ENCODE peak calls at places on chromosome 21, in nine cellular contexts. M is progenitor cell of endocrine pancreas, W is psoas muscle, H is lung, Y is heart right ventricle, S is uterus, T is GM10248, E is spleen, B is IMR-90. U is an unnamed sample.

GRCh38 chr21:40165212-40165611 is 298.0 kb downstream of the PCP4 start:
- DNase-seq in M (no peak), W (no peak), H (no peak), Y (no peak), S (no peak), T (no peak), E (no peak), B (no peak), U (no peak)

GRCh38 chr21:15293251-15293650 is 228.5 kb upstream of the NRIP1 start:
- DNase-seq in M (no peak), W (no peak), H (no peak), Y (no peak), S (no peak), T (no peak), E (no peak), B (peak; percentile 82), U (no peak)

GRCh38 chr21:31282095-31282709 is 61.9 kb downstream of the TIAM1 start:
- DNase-seq in M (no peak), W (peak; percentile 15), H (no peak), Y (no peak), S (no peak), T (no peak), E (no peak), B (peak; percentile 96), U (no peak)

GRCh38 chr21:31873696-31874599 is 1.1 kb downstream of the HUNK start:
- DNase-seq in M (peak; percentile 86), W (peak; percentile 66), H (peak; percentile 36), Y (peak; percentile 60), S (peak; percentile 53), T (peak; percentile 48), E (peak; percentile 78), B (peak; percentile 33), U (peak; percentile 59)

GRCh38 chr21:14602418-14602987 is 56.4 kb upstream of the SAMSN1 start:
- DNase-seq in M (no peak), W (no peak), H (no peak), Y (no peak), S (no peak), T (peak; percentile 24), E (no peak), B (no peak), U (no peak)

GRCh38 chr21:25183577-25183976 is 423.7 kb downstream of the MRPL39 start:
- DNase-seq in M (no peak), W (no peak), H (no peak), Y (no peak), S (no peak), T (no peak), E (no peak), B (no peak), U (no peak)

GRCh38 chr21:17848228-17848627 is 29.1 kb upstream of the C21orf91 start:
- DNase-seq in M (no peak), W (peak; percentile 30), H (no peak), Y (no peak), S (peak; percentile 36), T (peak; percentile 52), E (no peak), B (peak; percentile 97), U (no peak)

GRCh38 chr21:44255519-44255981 is 6.1 kb downstream of the DNMT3L start:
- DNase-seq in M (peak; percentile 8), W (no peak), H (no peak), Y (no peak), S (no peak), T (no peak), E (peak; percentile 54), B (peak; percentile 46), U (no peak)

GRCh38 chr21:25888711-25889110 is 153.9 kb downstream of the GABPA start:
- DNase-seq in M (no peak), W (no peak), H (no peak), Y (no peak), S (no peak), T (no peak), E (no peak), B (no peak), U (no peak)

GRCh38 chr21:21196087-21196486 is 197.9 kb downstream of the NCAM2 start:
- DNase-seq in M (no peak), W (no peak), H (no peak), Y (no peak), S (no peak), T (no peak), E (no peak), B (peak; percentile 39), U (no peak)

GRCh38 chr21:45469273-45470086 is 64.5 kb downstream of the COL18A1 start:
- DNase-seq in M (peak; percentile 57), W (peak; percentile 10), H (no peak), Y (peak; percentile 18), S (no peak), T (no peak), E (peak; percentile 61), B (no peak), U (no peak)
- TF ChIP-seq CTCF in M (peak; percentile 10), W (no peak), H (no peak), Y (no peak), S (no peak), T (no peak), E (no peak), B (no peak), U (no peak)

DNA sequence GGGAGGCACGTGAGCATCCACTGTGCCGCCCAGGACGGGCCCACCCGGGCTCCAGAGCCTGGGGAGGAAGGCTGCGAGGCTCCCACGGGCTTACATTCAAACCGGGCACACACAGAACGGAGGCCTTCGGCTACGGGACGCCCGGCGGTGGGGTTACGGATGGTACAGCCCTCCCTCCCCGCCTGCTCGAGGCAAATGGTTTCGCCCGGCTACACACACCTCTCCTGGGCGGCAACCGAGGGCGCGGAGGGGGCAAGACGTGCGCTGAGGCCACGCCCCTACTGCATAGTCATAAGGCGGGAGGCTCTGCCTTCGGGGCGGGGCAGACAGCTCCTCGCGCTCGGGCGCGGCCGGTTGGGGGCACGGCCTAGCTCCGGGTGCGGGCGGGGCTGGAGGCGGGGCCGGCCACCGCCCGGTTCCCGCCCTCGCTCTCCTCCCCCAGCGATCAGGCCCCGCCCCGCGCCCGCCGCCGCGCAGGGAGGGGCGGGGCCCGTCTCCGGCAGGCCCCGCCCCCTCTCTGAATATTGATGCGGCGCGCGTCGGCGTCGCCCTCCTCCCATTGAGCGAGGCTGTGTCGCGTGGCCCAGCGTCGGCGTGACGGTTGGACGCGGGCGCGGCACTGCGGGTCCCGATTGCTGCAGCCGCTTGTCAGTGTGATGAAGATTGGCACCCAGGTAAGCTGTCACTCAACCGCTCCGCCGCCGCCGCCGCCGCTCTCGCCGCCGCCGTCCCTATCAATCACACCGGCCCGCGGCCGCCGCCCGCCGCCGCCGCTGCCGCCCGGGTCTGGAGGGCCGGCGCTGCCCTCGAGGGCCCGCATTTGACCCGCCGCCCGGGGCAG is at the start of gene PKNOX1:
- DNase-seq in M (peak; percentile 98), W (peak; percentile 99), H (peak; percentile 99), Y (peak; percentile 99), S (peak; percentile 98), T (peak; percentile 100), E (peak; percentile 100), B (peak; percentile 98), U (peak; percentile 99)
- TF ChIP-seq CTCF in M (no peak), W (peak; percentile 6), H (no peak), Y (no peak), S (no peak), T (no peak), E (no peak), B (no peak), U (no peak)

GRCh38 chr21:27570306-27570868 is 603.5 kb upstream of the ADAMTS5 start:
- DNase-seq in M (no peak), W (peak; percentile 69), H (peak; percentile 39), Y (peak; percentile 31), S (peak; percentile 42), T (no peak), E (no peak), B (peak; percentile 94), U (no peak)
- TF ChIP-seq CTCF in M (no peak), W (no peak), H (no peak), Y (no peak), S (no peak), T (no peak), E (no peak), B (no peak), U (no peak)

GRCh38 chr21:34889537-34890257 is 159.4 kb downstream of the RUNX1 start:
- DNase-seq in M (peak; percentile 69), W (peak; percentile 84), H (peak; percentile 79), Y (peak; percentile 78), S (peak; percentile 70), T (peak; percentile 88), E (peak; percentile 97), B (peak; percentile 77), U (peak; percentile 81)

GRCh38 chr21:34891610-34891943 is 157.5 kb downstream of the RUNX1 start:
- DNase-seq in M (no peak), W (no peak), H (no peak), Y (no peak), S (no peak), T (no peak), E (no peak), B (no peak), U (no peak)

GRCh38 chr21:34890724-34891609 is 158.1 kb downstream of the RUNX1 start:
- DNase-seq in M (no peak), W (peak; percentile 29), H (no peak), Y (no peak), S (no peak), T (no peak), E (peak; percentile 87), B (peak; percentile 48), U (no peak)

GRCh38 chr21:34889287-34889536 is 159.9 kb downstream of the RUNX1 start:
- DNase-seq in M (no peak), W (peak; percentile 60), H (peak; percentile 60), Y (peak; percentile 54), S (peak; percentile 36), T (peak; percentile 48), E (peak; percentile 91), B (peak; percentile 74), U (peak; percentile 72)

DNA sequence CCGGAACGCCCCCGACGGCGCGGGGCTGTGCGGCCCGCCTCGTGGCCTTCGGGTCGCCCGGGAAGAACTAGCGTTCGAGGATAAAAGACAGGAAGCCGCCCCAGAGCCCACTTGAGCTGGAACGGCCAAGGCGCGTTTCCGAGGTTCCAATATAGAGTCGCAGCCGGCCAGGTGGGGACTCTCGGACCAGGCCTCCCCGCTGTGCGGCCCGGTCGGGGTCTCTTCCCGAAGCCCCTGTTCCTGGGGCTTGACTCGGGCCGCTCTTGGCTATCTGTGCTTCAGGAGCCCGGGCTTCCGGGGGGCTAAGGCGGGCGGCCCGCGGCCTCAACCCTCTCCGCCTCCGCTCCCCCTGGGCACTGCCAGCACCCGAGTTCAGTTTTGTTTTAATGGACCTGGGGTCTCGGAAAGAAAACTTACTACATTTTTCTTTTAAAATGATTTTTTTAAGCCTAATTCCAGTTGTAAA is 158.8 kb downstream of the RUNX1 start:
- DNase-seq in M (no peak), W (no peak), H (peak; percentile 78), Y (no peak), S (no peak), T (no peak), E (no peak), B (no peak), U (no peak)
- TF ChIP-seq CTCF in M (no peak), W (peak; percentile 1), H (no peak), Y (peak; percentile 15), S (no peak), T (no peak), E (no peak), B (no peak), U (peak; percentile 54)

GRCh38 chr21:35730325-35730724 is 330.0 kb downstream of the SETD4 start:
- DNase-seq in M (no peak), W (no peak), H (no peak), Y (no peak), S (no peak), T (no peak), E (no peak), B (no peak), U (no peak)
- TF ChIP-seq CTCF in M (peak; percentile 23), W (no peak), H (no peak), Y (no peak), S (no peak), T (no peak), E (no peak), B (no peak), U (no peak)

U was measured in activated CD8-positive, alpha-beta T cell treated with anti-CD3 and anti-CD28 coated beads for 36 hours.